ENCODE peak calls at places on chromosomes 3 and 15, in four cellular contexts. One of them, this sample, is unnamed.

GRCh38 chr3:125389282-125389681 is 14.2 kb upstream of the ZNF148 start:
- DNase-seq in brain microvascular endothelial cell: no peak
- DNase-seq in heart right ventricle: no peak
- DNase-seq in body of pancreas: no peak
- DNase-seq in this sample: no peak

GRCh38 chr3:168426196-168426595 is 330.5 kb upstream of the GOLIM4 start:
- DNase-seq in brain microvascular endothelial cell: peak; percentile 71
- DNase-seq in heart right ventricle: no peak
- DNase-seq in body of pancreas: no peak
- DNase-seq in this sample: no peak

GRCh38 chr15:69825941-69826817 is 271.5 kb downstream of the TLE3 start:
- DNase-seq in brain microvascular endothelial cell: peak; percentile 3
- DNase-seq in heart right ventricle: no peak
- DNase-seq in body of pancreas: no peak
- DNase-seq in this sample: no peak

GRCh38 chr3:180959691-180960090 is 29.8 kb downstream of the DNAJC19 start:
- DNase-seq in brain microvascular endothelial cell: no peak
- DNase-seq in heart right ventricle: no peak
- DNase-seq in body of pancreas: no peak
- DNase-seq in this sample: no peak

GRCh38 chr3:151787626-151788025 is 26.3 kb upstream of the AADAC start:
- DNase-seq in brain microvascular endothelial cell: no peak
- DNase-seq in heart right ventricle: no peak
- DNase-seq in body of pancreas: no peak
- DNase-seq in this sample: no peak

GRCh38 chr3:186757686-186758220 is 25.6 kb upstream of the EIF4A2 start:
- DNase-seq in brain microvascular endothelial cell: no peak
- DNase-seq in heart right ventricle: no peak
- DNase-seq in body of pancreas: no peak
- DNase-seq in this sample: no peak

GRCh38 chr3:62539762-62540161 is 166.4 kb upstream of the FEZF2 start:
- DNase-seq in brain microvascular endothelial cell: no peak
- DNase-seq in heart right ventricle: no peak
- DNase-seq in body of pancreas: no peak
- DNase-seq in this sample: no peak

GRCh38 chr3:170695486-170696069 is 109.7 kb upstream of the SLC7A14 start:
- DNase-seq in brain microvascular endothelial cell: no peak
- DNase-seq in heart right ventricle: no peak
- DNase-seq in body of pancreas: no peak
- DNase-seq in this sample: no peak

GRCh38 chr15:44215594-44215993 is 20.5 kb upstream of the FRMD5 start:
- DNase-seq in brain microvascular endothelial cell: peak; percentile 74
- DNase-seq in heart right ventricle: no peak
- DNase-seq in body of pancreas: no peak
- DNase-seq in this sample: peak; percentile 61

GRCh38 chr15:38038659-38039442 is 104.4 kb downstream of the TMCO5A start:
- DNase-seq in brain microvascular endothelial cell: peak; percentile 70
- DNase-seq in heart right ventricle: no peak
- DNase-seq in body of pancreas: no peak
- DNase-seq in this sample: no peak

GRCh38 chr3:134445631-134446030 is 40.2 kb downstream of the ANAPC13 start:
- DNase-seq in brain microvascular endothelial cell: peak; percentile 76
- DNase-seq in heart right ventricle: peak; percentile 75
- DNase-seq in body of pancreas: no peak
- DNase-seq in this sample: no peak

GRCh38 chr15:68213991-68214837 is 9.1 kb upstream of the CALML4 start:
- DNase-seq in brain microvascular endothelial cell: no peak
- DNase-seq in heart right ventricle: no peak
- DNase-seq in body of pancreas: no peak
- DNase-seq in this sample: no peak

GRCh38 chr3:38163117-38163870 is 2.0 kb upstream of the OXSR1 start:
- DNase-seq in brain microvascular endothelial cell: no peak
- DNase-seq in heart right ventricle: no peak
- DNase-seq in body of pancreas: no peak
- DNase-seq in this sample: no peak

GRCh38 chr3:136194409-136195257 is 1.5 kb downstream of the MSL2 start:
- DNase-seq in brain microvascular endothelial cell: no peak
- DNase-seq in heart right ventricle: no peak
- DNase-seq in body of pancreas: peak; percentile 14
- DNase-seq in this sample: no peak

GRCh38 chr3:42746455-42747450 is 26.3 kb downstream of the CCDC13 start:
- DNase-seq in brain microvascular endothelial cell: no peak
- DNase-seq in heart right ventricle: no peak
- DNase-seq in body of pancreas: peak; percentile 54
- DNase-seq in this sample: no peak

GRCh38 chr3:126607214-126607908 is 47.6 kb downstream of the TXNRD3 start:
- DNase-seq in brain microvascular endothelial cell: peak; percentile 48
- DNase-seq in heart right ventricle: no peak
- DNase-seq in body of pancreas: no peak
- DNase-seq in this sample: no peak

GRCh38 chr15:57306305-57306943 is 69.9 kb upstream of the CGNL1 start:
- DNase-seq in brain microvascular endothelial cell: peak; percentile 48
- DNase-seq in heart right ventricle: peak; percentile 87
- DNase-seq in body of pancreas: peak; percentile 87
- DNase-seq in this sample: no peak
- H3K4me3 ChIP-seq in brain microvascular endothelial cell: peak overlapping the region; percentile 69
- H3K4me3 ChIP-seq in heart right ventricle: peak overlapping the region; percentile 63
- H3K4me3 ChIP-seq in body of pancreas: peak overlapping the region; percentile 37
- H3K4me3 ChIP-seq in this sample: peak overlapping the region; percentile 43

GRCh38 chr3:8966820-8967348 is 3.6 kb upstream of the RAD18 start:
- DNase-seq in brain microvascular endothelial cell: no peak
- DNase-seq in heart right ventricle: no peak
- DNase-seq in body of pancreas: no peak
- DNase-seq in this sample: no peak

GRCh38 chr3:8962226-8962861 is 928 bp downstream of the RAD18 start:
- DNase-seq in brain microvascular endothelial cell: no peak
- DNase-seq in heart right ventricle: no peak
- DNase-seq in body of pancreas: no peak
- DNase-seq in this sample: no peak

GRCh38 chr3:8966150-8966819 is 3.0 kb upstream of the RAD18 start:
- DNase-seq in brain microvascular endothelial cell: no peak
- DNase-seq in heart right ventricle: no peak
- DNase-seq in body of pancreas: no peak
- DNase-seq in this sample: no peak

GRCh38 chr3:8963137-8963853 is at the start of gene RAD18:
- DNase-seq in brain microvascular endothelial cell: peak; percentile 87
- DNase-seq in heart right ventricle: peak; percentile 89
- DNase-seq in body of pancreas: peak; percentile 93
- DNase-seq in this sample: peak; percentile 61

GRCh38 chr3:8964436-8965370 is 1.4 kb upstream of the RAD18 start:
- DNase-seq in brain microvascular endothelial cell: peak; percentile 33
- DNase-seq in heart right ventricle: no peak
- DNase-seq in body of pancreas: no peak
- DNase-seq in this sample: peak; percentile 55
- TF ChIP-seq CTCF in brain microvascular endothelial cell: no peak
- TF ChIP-seq CTCF in heart right ventricle: no peak
- TF ChIP-seq CTCF in body of pancreas: no peak
- TF ChIP-seq CTCF in this sample: no peak

DNA sequence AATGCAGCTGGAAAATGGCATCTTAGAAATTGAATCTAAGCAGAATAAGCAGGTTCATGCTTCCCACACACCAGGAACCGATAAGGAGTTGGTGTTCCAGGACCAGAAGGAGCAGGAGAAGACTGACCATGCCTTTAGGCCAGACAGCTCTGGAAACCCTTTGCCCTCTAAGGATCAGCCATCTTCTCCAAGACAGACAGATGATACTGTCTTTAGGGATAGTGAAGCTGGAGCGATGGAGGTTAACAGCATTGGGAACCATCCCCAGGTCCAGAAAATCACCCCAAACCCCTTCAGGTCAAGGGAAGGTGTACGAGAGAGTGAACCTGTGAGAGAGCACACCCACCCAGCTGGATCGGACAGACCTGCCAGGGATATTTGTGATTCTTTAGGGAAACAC is 49.2 kb downstream of the CDAN1 start:
- DNase-seq in brain microvascular endothelial cell: no peak
- DNase-seq in heart right ventricle: no peak
- DNase-seq in body of pancreas: no peak
- DNase-seq in this sample: no peak
- H3K36me3 ChIP-seq in brain microvascular endothelial cell: peaks cover 7% of the 10 kb centered on the region
- H3K36me3 ChIP-seq in heart right ventricle: peaks cover 71% of the 10 kb centered on the region
- H3K36me3 ChIP-seq in body of pancreas: no peaks in the 10 kb centered on the region
- H3K36me3 ChIP-seq in this sample: peaks cover 1% of the 10 kb centered on the region

GRCh38 chr3:51393096-51393495 is 2.0 kb downstream of the RBM15B start:
- DNase-seq in brain microvascular endothelial cell: no peak
- DNase-seq in heart right ventricle: no peak
- DNase-seq in body of pancreas: no peak
- DNase-seq in this sample: no peak
- H3K4me3 ChIP-seq in brain microvascular endothelial cell: no peak overlapping the region
- H3K4me3 ChIP-seq in heart right ventricle: no peak overlapping the region
- H3K4me3 ChIP-seq in body of pancreas: no peak overlapping the region
- H3K4me3 ChIP-seq in this sample: no peak overlapping the region

GRCh38 chr3:43838877-43839276 is 148.1 kb downstream of the ABHD5 start:
- DNase-seq in brain microvascular endothelial cell: no peak
- DNase-seq in heart right ventricle: no peak
- DNase-seq in body of pancreas: no peak
- DNase-seq in this sample: no peak
- TF ChIP-seq CTCF in brain microvascular endothelial cell: peak; percentile 29
- TF ChIP-seq CTCF in heart right ventricle: no peak
- TF ChIP-seq CTCF in body of pancreas: peak; percentile 20
- TF ChIP-seq CTCF in this sample: peak; percentile 5

GRCh38 chr3:172077197-172077734 is 37.9 kb downstream of the FNDC3B start:
- DNase-seq in brain microvascular endothelial cell: no peak
- DNase-seq in heart right ventricle: no peak
- DNase-seq in body of pancreas: no peak
- DNase-seq in this sample: no peak
- H3K36me3 ChIP-seq in brain microvascular endothelial cell: peaks cover 43% of the 10 kb centered on the region
- H3K36me3 ChIP-seq in heart right ventricle: peaks cover 25% of the 10 kb centered on the region
- H3K36me3 ChIP-seq in body of pancreas: no peaks in the 10 kb centered on the region
- H3K36me3 ChIP-seq in this sample: no peaks in the 10 kb centered on the region

This sample was measured in kidney epithelial cell.